ENCODE peak calls at places on chromosomes 7 and 10, in four cellular contexts. X is transverse colon, V is A673, D is tibial nerve. F is an unnamed sample. For H3K4me1, the result is how much of the 10 kb centered on the place peaks cover.

GRCh38 chr7:21426286-21426957 is 1.5 kb upstream of the SP4 start:
- DNase-seq in X (no peak), V (no peak), D (no peak), F (no peak)

GRCh38 chr7:22954251-22954650 is 59.7 kb downstream of the HYCC1 start:
- DNase-seq in X (no peak), V (no peak), D (no peak), F (no peak)

GRCh38 chr10:55183993-55184392 is 383.0 kb upstream of the PCDH15 start:
- DNase-seq in X (no peak), V (no peak), D (no peak), F (no peak)

GRCh38 chr7:7176421-7177043 is 5.8 kb upstream of the C1GALT1 start:
- DNase-seq in X (no peak), V (peak), D (no peak), F (no peak)

GRCh38 chr7:98996162-98996552 is 117.8 kb downstream of the TRRAP start:
- DNase-seq in X (no peak), V (no peak), D (no peak), F (no peak)

GRCh38 chr10:95343573-95343972 is 52.8 kb upstream of the PDLIM1 start:
- DNase-seq in X (no peak), V (no peak), D (no peak), F (no peak)

GRCh38 chr10:123855013-123855684 is 36.5 kb downstream of the CPXM2 start:
- DNase-seq in X (no peak), V (no peak), D (no peak), F (no peak)

GRCh38 chr10:100528885-100529472 is 692 bp downstream of the NDUFB8 start:
- DNase-seq in X (no peak), V (peak), D (no peak), F (no peak)

GRCh38 chr10:80279146-80279545 is 10.3 kb downstream of the MAT1A start:
- DNase-seq in X (no peak), V (no peak), D (no peak), F (no peak)

GRCh38 chr7:130063036-130063435 is 7.3 kb upstream of the KLHDC10 start:
- DNase-seq in X (peak), V (peak), D (no peak), F (peak)

GRCh38 chr10:24790073-24790472 is 66.4 kb upstream of the ARHGAP21 start:
- DNase-seq in X (no peak), V (no peak), D (no peak), F (no peak)

GRCh38 chr10:24784061-24784460 is 60.4 kb upstream of the ARHGAP21 start:
- DNase-seq in X (no peak), V (no peak), D (no peak), F (no peak)

GRCh38 chr10:24783504-24783903 is 59.8 kb upstream of the ARHGAP21 start:
- DNase-seq in X (no peak), V (no peak), D (no peak), F (no peak)

GRCh38 chr10:24790599-24790998 is 66.9 kb upstream of the ARHGAP21 start:
- DNase-seq in X (no peak), V (no peak), D (no peak), F (peak)

GRCh38 chr10:24784923-24785322 is 61.2 kb upstream of the ARHGAP21 start:
- DNase-seq in X (no peak), V (no peak), D (no peak), F (no peak)
- H3K4me1 ChIP-seq in X (under half), V (under half), D (under half), F (under half)

GRCh38 chr7:150977382-150978135 is 562 bp downstream of the KCNH2 start:
- DNase-seq in X (no peak), V (no peak), D (no peak), F (peak)
- H3K4me3 ChIP-seq in X (peak), V (peak), D (peak), F (peak)

DNA sequence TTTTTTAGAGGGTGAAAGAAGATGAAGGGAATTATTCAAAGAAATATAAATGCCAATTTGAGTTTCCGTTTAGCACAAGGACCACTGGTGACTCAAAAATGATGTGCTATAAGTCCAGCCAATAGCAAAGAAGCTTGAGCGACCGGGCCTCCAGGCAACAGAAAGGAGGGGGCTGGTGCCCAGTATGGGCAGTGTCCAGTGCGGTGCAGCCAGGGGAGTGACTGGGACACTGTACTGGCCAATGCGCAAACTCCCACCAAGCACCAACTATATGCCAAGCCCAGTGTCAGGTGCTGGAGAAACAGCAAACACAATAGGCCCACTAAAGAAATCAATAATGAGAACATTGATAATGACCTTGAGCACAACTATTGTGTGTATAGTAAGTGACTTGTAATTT is 10.2 kb upstream of the OPALIN start:
- DNase-seq in X (no peak), V (no peak), D (no peak), F (no peak)
- TF ChIP-seq CTCF in X (no peak), V (no peak), D (no peak), F (no peak)

GRCh38 chr7:2527505-2528464 is 8.2 kb downstream of the LFNG start:
- DNase-seq in X (peak), V (peak), D (no peak), F (peak)

GRCh38 chr7:2526659-2527504 is 7.3 kb downstream of the LFNG start:
- DNase-seq in X (peak), V (no peak), D (no peak), F (peak)

GRCh38 chr7:2530076-2530967 is 10.7 kb downstream of the LFNG start:
- DNase-seq in X (peak), V (no peak), D (no peak), F (peak)

GRCh38 chr7:2529161-2530075 is 9.8 kb downstream of the LFNG start:
- DNase-seq in X (peak), V (no peak), D (peak), F (peak)

GRCh38 chr7:2528481-2529095 is 9.0 kb downstream of the LFNG start:
- DNase-seq in X (no peak), V (no peak), D (no peak), F (peak)
- H3K4me1 ChIP-seq in X (half or more), V (under half), D (under half), F (under half)

GRCh38 chr7:36155811-36156361 is 2.8 kb downstream of the EEPD1 start:
- DNase-seq in X (peak), V (no peak), D (no peak), F (peak)

GRCh38 chr7:36159618-36160017 is 6.6 kb downstream of the EEPD1 start:
- DNase-seq in X (no peak), V (no peak), D (no peak), F (no peak)

GRCh38 chr7:36160313-36160712 is 7.3 kb downstream of the EEPD1 start:
- DNase-seq in X (no peak), V (no peak), D (no peak), F (no peak)

GRCh38 chr7:36157506-36158320 is 4.7 kb downstream of the EEPD1 start:
- DNase-seq in X (no peak), V (no peak), D (no peak), F (no peak)

DNA sequence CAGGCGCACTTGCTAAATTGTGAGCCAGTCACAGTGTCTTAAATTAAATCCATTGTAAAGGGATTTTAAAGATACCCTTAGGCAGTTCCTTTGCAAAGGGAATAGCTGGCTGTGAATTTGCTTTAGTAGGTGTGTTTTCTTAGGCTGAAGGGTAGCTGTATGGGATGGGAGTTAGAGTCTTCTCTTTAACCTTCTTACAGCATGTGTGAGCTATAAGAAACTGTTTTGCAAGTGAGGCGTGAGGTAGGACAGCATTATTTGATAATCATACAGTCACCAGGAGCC is 5.2 kb downstream of the EEPD1 start:
- DNase-seq in X (no peak), V (no peak), D (no peak), F (no peak)
- H3K4me3 ChIP-seq in X (no peak), V (no peak), D (no peak), F (no peak)

GRCh38 chr7:49788455-49789059 is 15.1 kb downstream of the VWC2 start:
- DNase-seq in X (no peak), V (no peak), D (no peak), F (no peak)

GRCh38 chr7:49789736-49790135 is 16.3 kb downstream of the VWC2 start:
- DNase-seq in X (no peak), V (no peak), D (no peak), F (no peak)

GRCh38 chr7:49787980-49788379 is 14.5 kb downstream of the VWC2 start:
- DNase-seq in X (no peak), V (no peak), D (no peak), F (no peak)

GRCh38 chr7:49790209-49790608 is 16.8 kb downstream of the VWC2 start:
- DNase-seq in X (no peak), V (no peak), D (no peak), F (no peak)

GRCh38 chr7:49791089-49791741 is 17.8 kb downstream of the VWC2 start:
- DNase-seq in X (peak), V (peak), D (no peak), F (peak)
- TF ChIP-seq CTCF in X (peak), V (peak), D (no peak), F (peak)

GRCh38 chr7:155647734-155648133 is 3.3 kb downstream of the RBM33 start:
- DNase-seq in X (no peak), V (no peak), D (no peak), F (no peak)

GRCh38 chr7:155648752-155649339 is 4.4 kb downstream of the RBM33 start:
- DNase-seq in X (no peak), V (no peak), D (no peak), F (no peak)

GRCh38 chr7:155647302-155647701 is 2.8 kb downstream of the RBM33 start:
- DNase-seq in X (no peak), V (no peak), D (no peak), F (no peak)

GRCh38 chr7:155652156-155653124 is 8.0 kb downstream of the RBM33 start:
- DNase-seq in X (no peak), V (no peak), D (no peak), F (no peak)

DNA sequence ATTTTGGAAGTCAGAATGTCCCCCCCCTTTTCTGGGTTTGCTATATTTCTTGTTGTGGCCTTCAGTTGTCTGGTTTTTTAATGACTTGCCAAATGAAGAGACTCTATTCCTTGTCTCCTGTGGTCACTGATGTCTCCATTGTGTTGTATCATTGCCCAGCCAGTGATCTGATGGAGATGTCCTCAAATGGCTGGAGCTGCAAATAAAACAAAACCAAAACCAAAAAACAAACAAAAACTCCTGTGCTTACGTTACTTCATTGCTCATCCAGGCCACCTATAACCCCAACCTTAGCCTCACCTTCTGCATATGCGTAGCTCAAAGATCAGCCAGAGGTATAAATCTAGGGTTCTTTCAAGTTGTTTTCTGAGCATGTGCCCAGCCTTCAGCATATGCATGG is 5.1 kb downstream of the RBM33 start:
- DNase-seq in X (no peak), V (no peak), D (no peak), F (no peak)
- H3K4me1 ChIP-seq in X (under half), V (under half), D (under half), F (under half)

GRCh38 chr10:29656451-29656992 is 21.8 kb upstream of the SVIL start:
- DNase-seq in X (no peak), V (no peak), D (no peak), F (no peak)
- H3K4me3 ChIP-seq in X (no peak), V (no peak), D (no peak), F (no peak)

DNA sequence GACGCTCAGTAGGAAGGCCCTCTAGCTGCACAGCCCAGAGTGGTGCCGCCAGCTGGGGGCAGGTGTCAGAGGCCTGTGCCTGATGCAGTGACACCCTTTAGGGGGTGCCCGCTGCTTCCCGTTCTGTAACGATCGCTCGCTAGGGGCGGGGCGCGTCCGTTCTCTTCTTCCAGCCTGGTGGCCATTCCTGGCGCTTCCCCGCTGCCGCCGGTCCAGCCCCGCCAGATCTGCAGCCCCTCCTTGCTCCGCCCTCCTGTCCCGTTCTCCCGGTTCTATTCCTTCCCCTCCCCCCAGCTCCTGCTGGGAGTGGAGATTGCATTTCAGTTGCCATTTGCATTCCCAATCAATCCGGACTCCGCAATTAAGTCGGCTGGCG is 39.2 kb downstream of the AGAP3 start:
- DNase-seq in X (peak), V (peak), D (no peak), F (no peak)
- TF ChIP-seq CTCF in X (peak), V (peak), D (no peak), F (no peak)

GRCh38 chr7:92624298-92624996 is 34.3 kb upstream of the FAM133B start:
- DNase-seq in X (no peak), V (no peak), D (no peak), F (no peak)
- H3K4me1 ChIP-seq in X (under half), V (under half), D (under half), F (under half)